ENCODE peak calls at places on chromosome 21, in five cellular contexts. U, W, N, Z and I are unnamed samples.

GRCh38 chr21:14673649-14674048 is 127.5 kb upstream of the SAMSN1 start:
- DNase-seq in U (no peak), W (no peak), N (no peak), Z (no peak), I (no peak)

GRCh38 chr21:34131586-34131985 is 58.2 kb downstream of the MRPS6 start:
- DNase-seq in U (no peak), W (no peak), N (no peak), Z (no peak), I (no peak)

GRCh38 chr21:34762761-34763160 is 94.0 kb downstream of the CLIC6 start:
- DNase-seq in U (no peak), W (no peak), N (peak; percentile 52), Z (no peak), I (no peak)

GRCh38 chr21:27047331-27048314 is 80.7 kb upstream of the ADAMTS5 start:
- DNase-seq in U (no peak), W (no peak), N (no peak), Z (no peak), I (peak; percentile 65)

GRCh38 chr21:33373451-33373850 is 29.8 kb upstream of the IFNGR2 start:
- DNase-seq in U (no peak), W (no peak), N (no peak), Z (no peak), I (no peak)

GRCh38 chr21:33975548-33976081 is 60.0 kb upstream of the ATP5PO start:
- DNase-seq in U (no peak), W (peak; percentile 87), N (no peak), Z (peak; percentile 77), I (no peak)

GRCh38 chr21:43196789-43197188 is 28.0 kb downstream of the CRYAA start:
- DNase-seq in U (no peak), W (no peak), N (no peak), Z (no peak), I (no peak)

GRCh38 chr21:42003051-42003461 is 7.1 kb downstream of the ZBTB21 start:
- DNase-seq in U (no peak), W (peak; percentile 42), N (no peak), Z (no peak), I (no peak)

GRCh38 chr21:43343095-43343991 is 83.6 kb downstream of the SIK1 start:
- DNase-seq in U (no peak), W (no peak), N (no peak), Z (no peak), I (no peak)

GRCh38 chr21:14383596-14384210 is 757 bp upstream of the HSPA13 start:
- DNase-seq in U (no peak), W (peak; percentile 5), N (no peak), Z (peak; percentile 14), I (no peak)

GRCh38 chr21:31308584-31308983 is 35.5 kb downstream of the TIAM1 start:
- DNase-seq in U (no peak), W (no peak), N (no peak), Z (no peak), I (no peak)

GRCh38 chr21:15895142-15896106 is 165.6 kb downstream of the USP25 start:
- DNase-seq in U (no peak), W (no peak), N (no peak), Z (no peak), I (no peak)

GRCh38 chr21:42566524-42567180 is 53.0 kb downstream of the SLC37A1 start:
- DNase-seq in U (no peak), W (no peak), N (no peak), Z (no peak), I (no peak)

GRCh38 chr21:25983745-25984144 is 186.8 kb downstream of the APP start:
- DNase-seq in U (no peak), W (no peak), N (no peak), Z (no peak), I (no peak)

GRCh38 chr21:26169061-26169610 is 1.4 kb downstream of the APP start:
- DNase-seq in U (peak; percentile 25), W (peak; percentile 53), N (no peak), Z (peak; percentile 67), I (no peak)

GRCh38 chr21:31920275-31920674 is 47.5 kb downstream of the HUNK start:
- DNase-seq in U (no peak), W (no peak), N (no peak), Z (no peak), I (no peak)

GRCh38 chr21:41973427-41973831 is 19.6 kb upstream of the C2CD2 start:
- DNase-seq in U (no peak), W (no peak), N (no peak), Z (no peak), I (no peak)

GRCh38 chr21:43745772-43746517 is 27.0 kb downstream of the PDXK start:
- DNase-seq in U (no peak), W (no peak), N (no peak), Z (no peak), I (no peak)

GRCh38 chr21:41957991-41958766 is 4.4 kb upstream of the C2CD2 start:
- DNase-seq in U (no peak), W (no peak), N (peak; percentile 91), Z (no peak), I (peak; percentile 49)

GRCh38 chr21:26445440-26445839 is 127.6 kb downstream of the CYYR1 start:
- DNase-seq in U (no peak), W (no peak), N (no peak), Z (no peak), I (no peak)

GRCh38 chr21:34630536-34631143 is 15.7 kb upstream of the RCAN1 start:
- DNase-seq in U (peak; percentile 39), W (peak; percentile 33), N (no peak), Z (peak; percentile 69), I (peak; percentile 22)

GRCh38 chr21:33985117-33986050 is 69.8 kb upstream of the ATP5PO start:
- DNase-seq in U (no peak), W (no peak), N (no peak), Z (no peak), I (no peak)

GRCh38 chr21:42580076-42580792 is 66.6 kb downstream of the SLC37A1 start:
- DNase-seq in U (no peak), W (no peak), N (no peak), Z (no peak), I (no peak)

DNA sequence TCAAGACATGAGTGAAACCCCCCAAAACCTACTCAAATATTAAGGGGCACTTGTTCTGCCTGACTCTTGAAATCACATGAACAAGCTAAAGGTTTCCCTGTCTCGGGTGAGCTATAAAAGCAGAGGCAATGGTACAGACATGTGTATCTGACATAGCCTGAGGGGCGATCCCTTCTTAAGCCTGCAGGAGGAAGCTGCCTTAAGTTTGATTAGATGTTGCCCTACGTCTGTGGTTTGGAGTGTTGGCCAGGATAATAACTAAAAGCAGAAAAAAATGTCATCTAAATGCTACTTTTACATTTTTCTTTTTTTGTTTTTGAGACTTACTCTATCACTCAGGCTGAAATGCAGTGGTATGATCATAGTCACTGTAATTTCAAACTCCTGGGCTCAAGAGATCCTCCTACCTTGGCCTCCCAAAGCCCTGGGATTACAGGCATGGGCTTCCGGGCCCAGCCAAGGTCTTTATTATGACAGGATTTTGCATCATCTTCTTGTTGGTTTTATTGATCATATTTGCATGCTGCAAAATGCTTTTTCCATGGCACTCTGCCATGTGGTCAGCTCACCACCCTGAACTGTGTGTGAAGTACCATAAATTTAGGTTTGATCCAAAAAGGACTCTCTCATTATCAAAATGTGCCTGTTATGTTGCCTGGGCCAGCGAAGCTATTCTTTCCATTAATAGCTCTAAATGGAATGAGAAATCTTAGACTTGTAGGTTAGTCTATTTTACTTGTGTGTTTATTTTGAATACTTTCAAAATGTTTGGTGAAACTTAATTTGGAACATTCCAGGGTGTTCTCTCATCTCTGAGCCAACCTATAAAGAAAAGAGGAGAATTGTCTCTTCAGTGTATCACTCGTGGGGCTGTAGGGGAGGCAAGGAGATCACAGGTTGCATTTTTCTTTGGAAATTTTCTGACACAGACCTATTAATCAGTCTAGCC is 15.0 kb upstream of the HMGN1 start:
- DNase-seq in U (no peak), W (no peak), N (no peak), Z (no peak), I (no peak)
- TF ChIP-seq CTCF in U (no peak), W (no peak), N (no peak), Z (no peak), I (no peak)

DNA sequence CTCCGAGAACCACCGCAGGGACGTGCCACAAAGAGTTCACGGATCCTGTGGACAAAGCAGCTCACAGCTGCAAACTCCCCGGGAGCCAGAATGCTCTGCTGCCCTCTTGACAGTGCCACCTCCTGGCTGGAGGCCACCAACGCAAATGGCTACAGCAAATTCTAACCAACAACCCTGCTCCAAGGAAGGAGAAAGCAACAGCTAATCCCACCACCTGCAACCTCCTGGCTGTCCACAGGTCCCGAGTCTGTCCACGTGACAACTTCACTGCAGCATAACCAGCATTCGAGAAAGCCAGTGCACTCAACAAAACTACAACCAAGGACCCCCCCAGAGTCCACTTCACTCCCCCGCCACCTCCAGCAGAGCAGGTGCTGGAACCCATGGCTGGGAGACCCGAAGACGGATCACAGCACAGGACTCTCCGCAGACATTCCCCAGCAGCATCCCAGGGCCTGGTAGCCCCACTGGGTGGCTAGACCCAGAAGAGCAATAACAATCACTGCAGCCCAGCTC is 17.3 kb downstream of the POFUT2 start:
- DNase-seq in U (no peak), W (peak; percentile 24), N (no peak), Z (no peak), I (no peak)
- TF ChIP-seq CTCF in U (no peak), W (no peak), N (no peak), Z (peak; percentile 6), I (peak; percentile 10)

GRCh38 chr21:45509566-45510465 is 32.4 kb downstream of the SLC19A1 start:
- DNase-seq in U (no peak), W (no peak), N (no peak), Z (no peak), I (no peak)
- TF ChIP-seq CTCF in U (peak; percentile 22), W (no peak), N (peak; percentile 5), Z (no peak), I (no peak)

GRCh38 chr21:29230541-29231275 is 68.0 kb upstream of the BACH1 start:
- DNase-seq in U (no peak), W (no peak), N (no peak), Z (no peak), I (no peak)

GRCh38 chr21:29231781-29232548 is 66.8 kb upstream of the BACH1 start:
- DNase-seq in U (no peak), W (peak; percentile 28), N (no peak), Z (no peak), I (no peak)

GRCh38 chr21:29233611-29234540 is 64.8 kb upstream of the BACH1 start:
- DNase-seq in U (no peak), W (peak; percentile 59), N (no peak), Z (peak; percentile 46), I (no peak)

GRCh38 chr21:29235714-29236197 is 63.0 kb upstream of the BACH1 start:
- DNase-seq in U (no peak), W (peak; percentile 15), N (no peak), Z (peak; percentile 30), I (no peak)

GRCh38 chr21:29232601-29233541 is 65.9 kb upstream of the BACH1 start:
- DNase-seq in U (no peak), W (peak; percentile 7), N (no peak), Z (no peak), I (no peak)
- TF ChIP-seq CTCF in U (no peak), W (no peak), N (no peak), Z (no peak), I (no peak)

DNA sequence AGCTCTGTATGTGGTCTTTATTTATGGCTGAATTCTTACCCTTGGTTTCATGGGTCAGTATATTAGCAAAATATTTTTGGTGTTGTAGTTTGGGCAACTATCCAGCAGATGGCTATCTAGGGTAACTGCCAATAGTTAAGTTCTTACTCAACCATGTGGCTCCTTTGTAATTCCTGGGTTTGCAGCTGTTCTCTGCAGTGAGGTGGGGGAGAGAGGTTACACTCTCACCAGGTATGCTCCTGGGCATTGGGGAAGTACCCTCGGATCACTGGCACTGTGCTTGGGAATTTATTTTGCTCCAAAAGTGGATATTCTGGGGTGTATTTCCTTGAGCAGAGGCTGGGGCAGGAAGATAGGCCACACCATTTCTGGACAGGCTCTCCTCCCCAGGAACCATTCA is 436.7 kb upstream of the TMPRSS15 start:
- DNase-seq in U (no peak), W (no peak), N (no peak), Z (no peak), I (no peak)
- TF ChIP-seq CTCF in U (peak; percentile 57), W (peak; percentile 49), N (no peak), Z (no peak), I (no peak)

GRCh38 chr21:45954271-45954670 is 27.3 kb upstream of the COL6A1 start:
- DNase-seq in U (no peak), W (no peak), N (no peak), Z (no peak), I (no peak)
- TF ChIP-seq CTCF in U (no peak), W (no peak), N (peak; percentile 39), Z (no peak), I (peak; percentile 54)